ENCODE peak calls at places on chromosomes 5 and 9, in seven cellular contexts. F is CMK, H is T-cell, Y is A673, C is NCI-H510A, M is skeletal muscle cell, V is head of caudate nucleus. E is an unnamed sample.

GRCh38 chr9:98288876-98289275 is 33.4 kb upstream of the TBC1D2 start:
- DNase-seq in F (no peak), H (no peak), Y (no peak), C (no peak), M (no peak), V (no peak), E (no peak)

GRCh38 chr9:89874351-89875321 is 269.8 kb downstream of the GADD45G start:
- DNase-seq in F (no peak), H (peak), Y (no peak), C (peak), M (no peak), V (no peak), E (no peak)

GRCh38 chr9:98081477-98082219 is 25.1 kb downstream of the NANS start:
- DNase-seq in F (no peak), H (no peak), Y (no peak), C (no peak), M (peak), V (no peak), E (no peak)

GRCh38 chr5:62340392-62340791 is 34.4 kb downstream of the KIF2A start:
- DNase-seq in F (no peak), H (no peak), Y (peak), C (no peak), M (no peak), V (no peak), E (peak)

GRCh38 chr5:56429110-56429561 is 196.0 kb upstream of the ANKRD55 start:
- DNase-seq in F (no peak), H (no peak), Y (no peak), C (no peak), M (no peak), V (no peak), E (no peak)

GRCh38 chr9:104879555-104880318 is 48.2 kb downstream of the ABCA1 start:
- DNase-seq in F (no peak), H (no peak), Y (no peak), C (no peak), M (no peak), V (no peak), E (peak)

GRCh38 chr5:1998716-1999317 is 116.1 kb upstream of the IRX4 start:
- DNase-seq in F (no peak), H (no peak), Y (no peak), C (no peak), M (no peak), V (no peak), E (no peak)

GRCh38 chr9:83327323-83327722 is 210.9 kb downstream of the FRMD3 start:
- DNase-seq in F (no peak), H (no peak), Y (peak), C (no peak), M (peak), V (no peak), E (peak)

E was measured in cardiac muscle cell.